ENCODE peak calls at places on chromosomes 12 and 14, in four cellular contexts. One of them, this sample, is unnamed.

GRCh38 chr14:32252030-32252670 is 49.1 kb upstream of the RNU6-8 start:
- DNase-seq in HuH-7.5: peak
- DNase-seq in MV-4-11: peak
- DNase-seq in transverse colon: peak
- DNase-seq in this sample: peak

GRCh38 chr12:46450279-46450748 is 77.7 kb upstream of the SLC38A2 start:
- DNase-seq in MV-4-11: no peak
- DNase-seq in transverse colon: peak
- DNase-seq in HuH-7.5: no peak
- DNase-seq in this sample: peak

GRCh38 chr14:24986206-24986893 is 63.6 kb downstream of the STXBP6 start:
- DNase-seq in HuH-7.5: no peak
- DNase-seq in MV-4-11: no peak
- DNase-seq in transverse colon: no peak
- DNase-seq in this sample: no peak

GRCh38 chr12:103728323-103728722 is 112.7 kb downstream of the NT5DC3 start:
- DNase-seq in HuH-7.5: no peak
- DNase-seq in transverse colon: no peak
- DNase-seq in MV-4-11: peak
- DNase-seq in this sample: no peak

GRCh38 chr12:8648598-8649205 is 13.9 kb downstream of the MFAP5 start:
- DNase-seq in HuH-7.5: no peak
- DNase-seq in transverse colon: no peak
- DNase-seq in MV-4-11: peak
- DNase-seq in this sample: no peak

GRCh38 chr12:123271182-123271491 is 519 bp downstream of the CDK2AP1 start:
- DNase-seq in transverse colon: peak
- DNase-seq in MV-4-11: peak
- DNase-seq in HuH-7.5: peak
- DNase-seq in this sample: no peak

GRCh38 chr12:7512528-7512927 is 9.0 kb upstream of the CD163 start:
- DNase-seq in MV-4-11: peak
- DNase-seq in transverse colon: no peak
- DNase-seq in HuH-7.5: no peak
- DNase-seq in this sample: no peak

GRCh38 chr12:9662488-9662887 is 7.0 kb upstream of the CLEC2D start:
- DNase-seq in transverse colon: no peak
- DNase-seq in HuH-7.5: no peak
- DNase-seq in MV-4-11: no peak
- DNase-seq in this sample: no peak

GRCh38 chr12:26123482-26123980 is 1.3 kb downstream of the BHLHE41 start:
- DNase-seq in MV-4-11: no peak
- DNase-seq in transverse colon: no peak
- DNase-seq in HuH-7.5: no peak
- DNase-seq in this sample: no peak

GRCh38 chr14:38174721-38175120 is 33.0 kb upstream of the SSTR1 start:
- DNase-seq in HuH-7.5: no peak
- DNase-seq in transverse colon: no peak
- DNase-seq in MV-4-11: no peak
- DNase-seq in this sample: no peak

GRCh38 chr12:57237952-57238853 is 8.7 kb downstream of the SHMT2 start:
- DNase-seq in transverse colon: peak
- DNase-seq in MV-4-11: no peak
- DNase-seq in HuH-7.5: peak
- DNase-seq in this sample: no peak

GRCh38 chr12:30989754-30990153 is 63.2 kb downstream of the TSPAN11 start:
- DNase-seq in HuH-7.5: peak
- DNase-seq in transverse colon: peak
- DNase-seq in MV-4-11: no peak
- DNase-seq in this sample: peak

GRCh38 chr12:12562016-12562483 is 613 bp downstream of the DUSP16 start:
- DNase-seq in transverse colon: peak
- DNase-seq in HuH-7.5: no peak
- DNase-seq in MV-4-11: no peak
- DNase-seq in this sample: no peak